ENCODE peak calls at places on chromosomes 7 and 10, in seven cellular contexts. E is suprapubic skin, Y is fibroblast of pulmonary artery, B is dorsolateral prefrontal cortex, T is brain microvascular endothelial cell, Q is cardiac muscle cell, L is astrocyte of the spinal cord. I is an unnamed sample.

GRCh38 chr7:149772821-149773425 is 465 bp downstream of the ZNF467 start:
- DNase-seq in Y (no peak), T (no peak), E (no peak), Q (peak; percentile 56), B (no peak), L (no peak), I (no peak)

GRCh38 chr10:114458955-114459354 is 54.7 kb upstream of the AFAP1L2 start:
- DNase-seq in T (peak; percentile 8), B (no peak), Q (no peak), Y (peak; percentile 26), L (peak; percentile 24), E (no peak), I (peak; percentile 47)

GRCh38 chr10:101120884-101121660 is 10.0 kb upstream of the TLX1 start:
- DNase-seq in T (no peak), E (no peak), Q (no peak), Y (no peak), B (no peak), L (no peak), I (no peak)

GRCh38 chr10:77317221-77317620 is 320.4 kb downstream of the KCNMA1 start:
- DNase-seq in B (no peak), L (no peak), Y (no peak), T (no peak), Q (no peak), E (no peak), I (no peak)

GRCh38 chr7:98021588-98022351 is 31.8 kb upstream of the OCM2 start:
- DNase-seq in L (peak; percentile 41), B (peak; percentile 88), Y (peak; percentile 64), E (peak; percentile 84), Q (peak; percentile 84), T (peak; percentile 56), I (peak; percentile 53)

GRCh38 chr7:82288769-82289535 is 154.6 kb downstream of the CACNA2D1 start:
- DNase-seq in Q (no peak), Y (peak; percentile 23), L (no peak), E (no peak), B (no peak), T (peak; percentile 40), I (no peak)

GRCh38 chr10:77290528-77291155 is 347.0 kb downstream of the KCNMA1 start:
- DNase-seq in Q (no peak), Y (peak; percentile 68), E (no peak), L (peak; percentile 93), B (no peak), T (peak; percentile 97), I (peak; percentile 75)

GRCh38 chr10:72310241-72310633 is 36.5 kb downstream of the DDIT4 start:
- DNase-seq in T (no peak), Q (no peak), E (no peak), Y (peak; percentile 54), L (no peak), B (no peak), I (peak; percentile 36)

GRCh38 chr7:128841961-128842673 is 11.9 kb downstream of the FLNC start:
- DNase-seq in Q (peak; percentile 67), Y (peak; percentile 39), L (no peak), E (no peak), B (no peak), T (peak; percentile 36), I (peak; percentile 80)

GRCh38 chr7:111329367-111330234 is 232.7 kb downstream of the IMMP2L start:
- DNase-seq in L (no peak), Y (peak; percentile 46), B (no peak), E (no peak), T (no peak), Q (peak; percentile 1), I (peak; percentile 17)
- TF ChIP-seq CTCF in L (no peak), Y (peak; percentile 10), B (no peak), E (no peak), T (no peak), Q (peak; percentile 13), I (no peak)

GRCh38 chr10:117339979-117340378 is 35.3 kb downstream of the PDZD8 start:
- DNase-seq in B (no peak), L (no peak), T (no peak), Q (no peak), E (no peak), Y (no peak), I (no peak)
- H3K4me3 ChIP-seq in B (no peak overlapping the region), L (no peak overlapping the region), T (no peak overlapping the region), Q (no peak overlapping the region), E (no peak overlapping the region), Y (no peak overlapping the region), I (no peak overlapping the region)

GRCh38 chr7:140673063-140673769 is 471 bp downstream of the ADCK2 start:
- DNase-seq in T (no peak), Q (peak; percentile 68), B (peak; percentile 45), L (no peak), E (no peak), Y (no peak), I (no peak)
- TF ChIP-seq CTCF in T (no peak), Q (peak; percentile 3), B (no peak), L (no peak), E (no peak), Y (no peak), I (no peak)

DNA sequence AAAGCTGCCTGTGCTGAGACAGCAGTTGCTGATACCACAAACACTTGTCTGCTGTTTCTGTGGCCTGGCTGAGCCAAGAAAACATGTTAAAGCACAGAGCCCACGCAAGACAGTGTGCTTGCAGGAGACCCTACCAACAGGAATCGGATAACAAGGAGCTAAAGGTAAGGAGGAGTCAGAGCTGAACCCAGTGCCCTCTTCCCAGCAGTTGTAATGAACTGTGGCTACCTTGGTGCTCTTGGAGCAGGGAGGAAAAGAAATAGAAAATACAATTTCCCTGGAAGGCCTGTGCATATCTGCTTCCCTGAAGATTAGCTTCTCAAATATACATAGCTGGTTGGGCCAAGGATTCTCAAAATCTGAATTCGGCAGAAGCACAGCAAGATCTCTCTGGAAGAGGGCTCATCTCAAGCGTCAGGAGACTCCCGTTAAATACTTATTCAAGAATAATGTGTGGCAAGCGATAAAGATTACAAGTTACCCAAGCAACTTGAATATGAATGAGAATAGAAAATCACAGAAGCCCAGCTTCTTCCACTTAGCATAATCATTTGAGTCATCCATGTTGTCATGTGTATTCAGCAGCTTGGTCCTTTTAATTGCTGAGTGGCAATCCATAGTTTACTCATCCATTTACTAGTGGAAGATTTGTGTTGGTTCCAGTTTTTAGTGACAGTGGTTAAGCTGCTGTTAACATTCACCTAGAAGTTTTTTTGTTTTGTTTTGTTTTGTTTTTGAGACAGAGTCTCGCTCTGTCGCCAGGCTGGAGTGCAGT is 87.5 kb downstream of the NOD1 start:
- DNase-seq in Y (no peak), T (no peak), Q (no peak), E (no peak), L (no peak), B (no peak), I (no peak)
- H3K4me3 ChIP-seq in Y (no peak overlapping the region), T (no peak overlapping the region), Q (no peak overlapping the region), E (no peak overlapping the region), L (no peak overlapping the region), B (no peak overlapping the region), I (no peak overlapping the region)

GRCh38 chr7:133641436-133641835 is 388.6 kb downstream of the EXOC4 start:
- DNase-seq in L (no peak), T (no peak), Y (no peak), Q (no peak), B (no peak), E (no peak), I (no peak)
- TF ChIP-seq CTCF in L (no peak), T (no peak), Y (no peak), Q (no peak), B (no peak), E (no peak), I (no peak)

GRCh38 chr7:107614425-107614824 is 34.4 kb downstream of the BCAP29 start:
- DNase-seq in E (no peak), Q (no peak), Y (peak; percentile 75), T (peak; percentile 14), B (no peak), L (peak; percentile 61), I (peak; percentile 89)
- H3K4me3 ChIP-seq in E (no peak overlapping the region), Q (no peak overlapping the region), Y (no peak overlapping the region), T (no peak overlapping the region), B (no peak overlapping the region), L (no peak overlapping the region), I (no peak overlapping the region)

GRCh38 chr10:70551971-70552422 is 50.5 kb downstream of the PRF1 start:
- DNase-seq in L (peak; percentile 79), Y (peak; percentile 96), E (no peak), Q (peak; percentile 61), B (no peak), T (peak; percentile 91), I (peak; percentile 64)

GRCh38 chr10:70551491-70551890 is 51.0 kb downstream of the PRF1 start:
- DNase-seq in B (no peak), T (no peak), Y (no peak), L (peak; percentile 23), Q (no peak), E (no peak), I (no peak)

GRCh38 chr10:70546585-70546984 is 56.0 kb downstream of the PRF1 start:
- DNase-seq in L (no peak), E (no peak), T (no peak), Y (no peak), Q (peak; percentile 56), B (no peak), I (no peak)

GRCh38 chr10:70549962-70550845 is 52.3 kb downstream of the PRF1 start:
- DNase-seq in Y (peak; percentile 69), Q (peak; percentile 67), T (peak; percentile 48), E (no peak), L (peak; percentile 68), B (peak; percentile 77), I (peak; percentile 60)

DNA sequence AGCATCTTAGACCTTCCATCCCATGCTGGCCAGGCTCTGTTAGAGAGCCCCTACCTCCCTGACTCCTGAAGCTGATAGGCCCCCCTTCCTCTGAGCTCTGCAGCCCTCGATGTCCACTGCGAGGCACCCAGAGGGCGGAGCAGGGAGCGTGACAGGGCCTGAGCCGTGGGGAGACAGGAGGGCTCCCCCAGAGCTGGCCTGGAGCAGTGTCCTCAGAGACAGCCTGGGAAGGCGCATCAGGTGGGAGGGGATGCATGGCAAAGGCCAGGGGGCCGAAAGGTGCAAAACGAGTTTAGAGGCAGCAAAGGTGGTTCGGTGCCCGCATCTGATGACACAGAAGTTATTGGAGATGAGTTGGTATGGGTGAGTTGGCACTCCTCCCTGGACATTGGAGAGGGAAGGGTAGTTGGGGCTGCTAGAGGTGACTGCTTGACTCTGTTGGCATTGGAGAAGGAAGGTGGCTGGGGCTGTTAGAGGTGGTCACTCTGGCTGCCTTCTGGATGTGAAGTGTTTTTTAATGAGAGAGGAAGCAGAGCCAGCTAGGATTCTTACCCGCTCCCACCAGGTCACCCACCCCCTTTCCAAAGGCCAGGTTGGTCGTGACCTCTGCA is 53.1 kb downstream of the PRF1 start:
- DNase-seq in E (no peak), L (no peak), T (no peak), Y (no peak), B (no peak), Q (no peak), I (no peak)
- TF ChIP-seq CTCF in E (no peak), L (no peak), T (no peak), Y (no peak), B (no peak), Q (no peak), I (no peak)

I was measured in fibroblast of mammary gland.